ENCODE peak calls at places on chromosomes 5 and 9, in ten cellular contexts. One of them, this sample, is unnamed.

GRCh38 chr5:14125262-14125661 is 17.9 kb upstream of the TRIO start:
- DNase-seq in left cardiac atrium: no peak
- DNase-seq in activated CD4-positive, alpha-beta T cell treated with anti-CD3 and anti-CD28 coated beads, Interleukin-2, amount 50 U/mL, for 1 hour: no peak
- DNase-seq in AG20443: no peak
- DNase-seq in activated CD8-positive, alpha-beta memory T cell treated with anti-CD3 and anti-CD28 coated beads, Interleukin-2, amount 10 ng/mL, durations not matched to agents 7 days and 5 days: no peak
- DNase-seq in germinal center: no peak
- DNase-seq in heart left ventricle: no peak
- DNase-seq in caudate nucleus: no peak
- DNase-seq in HTR-8/SVneo: no peak
- DNase-seq in NCI-H69: no peak
- DNase-seq in this sample: no peak

GRCh38 chr5:129271309-129271708 is 176.8 kb downstream of the ISOC1 start:
- DNase-seq in activated CD8-positive, alpha-beta memory T cell treated with anti-CD3 and anti-CD28 coated beads, Interleukin-2, amount 10 ng/mL, durations not matched to agents 7 days and 5 days: no peak
- DNase-seq in HTR-8/SVneo: no peak
- DNase-seq in caudate nucleus: peak; percentile 1
- DNase-seq in activated CD4-positive, alpha-beta T cell treated with anti-CD3 and anti-CD28 coated beads, Interleukin-2, amount 50 U/mL, for 1 hour: no peak
- DNase-seq in AG20443: no peak
- DNase-seq in NCI-H69: peak; percentile 9
- DNase-seq in left cardiac atrium: no peak
- DNase-seq in germinal center: no peak
- DNase-seq in heart left ventricle: no peak
- DNase-seq in this sample: no peak

GRCh38 chr5:91438871-91439270 is 55.8 kb upstream of the ARRDC3 start:
- DNase-seq in activated CD8-positive, alpha-beta memory T cell treated with anti-CD3 and anti-CD28 coated beads, Interleukin-2, amount 10 ng/mL, durations not matched to agents 7 days and 5 days: no peak
- DNase-seq in NCI-H69: peak; percentile 75
- DNase-seq in germinal center: no peak
- DNase-seq in heart left ventricle: no peak
- DNase-seq in activated CD4-positive, alpha-beta T cell treated with anti-CD3 and anti-CD28 coated beads, Interleukin-2, amount 50 U/mL, for 1 hour: no peak
- DNase-seq in HTR-8/SVneo: no peak
- DNase-seq in AG20443: no peak
- DNase-seq in caudate nucleus: no peak
- DNase-seq in left cardiac atrium: no peak
- DNase-seq in this sample: no peak

GRCh38 chr5:57082441-57083067 is 91.3 kb upstream of the GPBP1 start:
- DNase-seq in left cardiac atrium: no peak
- DNase-seq in heart left ventricle: no peak
- DNase-seq in germinal center: no peak
- DNase-seq in AG20443: no peak
- DNase-seq in NCI-H69: peak; percentile 20
- DNase-seq in caudate nucleus: no peak
- DNase-seq in activated CD4-positive, alpha-beta T cell treated with anti-CD3 and anti-CD28 coated beads, Interleukin-2, amount 50 U/mL, for 1 hour: no peak
- DNase-seq in activated CD8-positive, alpha-beta memory T cell treated with anti-CD3 and anti-CD28 coated beads, Interleukin-2, amount 10 ng/mL, durations not matched to agents 7 days and 5 days: no peak
- DNase-seq in HTR-8/SVneo: peak; percentile 49
- DNase-seq in this sample: peak; percentile 13

GRCh38 chr5:150904479-150905311 is at the start of gene ZNF300:
- DNase-seq in activated CD8-positive, alpha-beta memory T cell treated with anti-CD3 and anti-CD28 coated beads, Interleukin-2, amount 10 ng/mL, durations not matched to agents 7 days and 5 days: peak; percentile 44
- DNase-seq in activated CD4-positive, alpha-beta T cell treated with anti-CD3 and anti-CD28 coated beads, Interleukin-2, amount 50 U/mL, for 1 hour: peak; percentile 23
- DNase-seq in heart left ventricle: peak; percentile 85
- DNase-seq in germinal center: peak; percentile 34
- DNase-seq in NCI-H69: peak; percentile 91
- DNase-seq in AG20443: peak; percentile 96
- DNase-seq in left cardiac atrium: peak; percentile 91
- DNase-seq in caudate nucleus: peak; percentile 93
- DNase-seq in HTR-8/SVneo: peak; percentile 62
- DNase-seq in this sample: peak; percentile 77

GRCh38 chr9:96071245-96072124 is 196.0 kb downstream of the ERCC6L2 start:
- DNase-seq in caudate nucleus: no peak
- DNase-seq in heart left ventricle: no peak
- DNase-seq in activated CD4-positive, alpha-beta T cell treated with anti-CD3 and anti-CD28 coated beads, Interleukin-2, amount 50 U/mL, for 1 hour: peak; percentile 7
- DNase-seq in NCI-H69: peak; percentile 52
- DNase-seq in left cardiac atrium: no peak
- DNase-seq in germinal center: peak; percentile 32
- DNase-seq in HTR-8/SVneo: peak; percentile 45
- DNase-seq in AG20443: peak; percentile 62
- DNase-seq in activated CD8-positive, alpha-beta memory T cell treated with anti-CD3 and anti-CD28 coated beads, Interleukin-2, amount 10 ng/mL, durations not matched to agents 7 days and 5 days: peak; percentile 48
- DNase-seq in this sample: peak; percentile 55

GRCh38 chr9:113940077-113940476 is 64.0 kb downstream of the ZNF618 start:
- DNase-seq in activated CD8-positive, alpha-beta memory T cell treated with anti-CD3 and anti-CD28 coated beads, Interleukin-2, amount 10 ng/mL, durations not matched to agents 7 days and 5 days: no peak
- DNase-seq in NCI-H69: no peak
- DNase-seq in activated CD4-positive, alpha-beta T cell treated with anti-CD3 and anti-CD28 coated beads, Interleukin-2, amount 50 U/mL, for 1 hour: no peak
- DNase-seq in germinal center: no peak
- DNase-seq in HTR-8/SVneo: no peak
- DNase-seq in heart left ventricle: no peak
- DNase-seq in left cardiac atrium: no peak
- DNase-seq in caudate nucleus: no peak
- DNase-seq in AG20443: no peak
- DNase-seq in this sample: no peak

GRCh38 chr5:130034872-130035271 is 130.6 kb downstream of the CHSY3 start:
- DNase-seq in NCI-H69: no peak
- DNase-seq in AG20443: no peak
- DNase-seq in germinal center: no peak
- DNase-seq in activated CD4-positive, alpha-beta T cell treated with anti-CD3 and anti-CD28 coated beads, Interleukin-2, amount 50 U/mL, for 1 hour: no peak
- DNase-seq in caudate nucleus: no peak
- DNase-seq in HTR-8/SVneo: no peak
- DNase-seq in left cardiac atrium: no peak
- DNase-seq in heart left ventricle: no peak
- DNase-seq in activated CD8-positive, alpha-beta memory T cell treated with anti-CD3 and anti-CD28 coated beads, Interleukin-2, amount 10 ng/mL, durations not matched to agents 7 days and 5 days: no peak
- DNase-seq in this sample: no peak

GRCh38 chr9:123445116-123445515 is 89.1 kb downstream of the CRB2 start:
- DNase-seq in left cardiac atrium: no peak
- DNase-seq in AG20443: no peak
- DNase-seq in caudate nucleus: no peak
- DNase-seq in activated CD8-positive, alpha-beta memory T cell treated with anti-CD3 and anti-CD28 coated beads, Interleukin-2, amount 10 ng/mL, durations not matched to agents 7 days and 5 days: no peak
- DNase-seq in HTR-8/SVneo: no peak
- DNase-seq in NCI-H69: no peak
- DNase-seq in activated CD4-positive, alpha-beta T cell treated with anti-CD3 and anti-CD28 coated beads, Interleukin-2, amount 50 U/mL, for 1 hour: no peak
- DNase-seq in germinal center: no peak
- DNase-seq in heart left ventricle: no peak
- DNase-seq in this sample: no peak

GRCh38 chr9:114026335-114026734 is 51.8 kb downstream of the AMBP start:
- DNase-seq in AG20443: no peak
- DNase-seq in caudate nucleus: no peak
- DNase-seq in activated CD8-positive, alpha-beta memory T cell treated with anti-CD3 and anti-CD28 coated beads, Interleukin-2, amount 10 ng/mL, durations not matched to agents 7 days and 5 days: peak; percentile 32
- DNase-seq in left cardiac atrium: no peak
- DNase-seq in germinal center: no peak
- DNase-seq in NCI-H69: no peak
- DNase-seq in heart left ventricle: no peak
- DNase-seq in HTR-8/SVneo: no peak
- DNase-seq in activated CD4-positive, alpha-beta T cell treated with anti-CD3 and anti-CD28 coated beads, Interleukin-2, amount 50 U/mL, for 1 hour: no peak
- DNase-seq in this sample: no peak

GRCh38 chr9:9615086-9615485 is 997.7 kb downstream of the PTPRD start:
- DNase-seq in left cardiac atrium: no peak
- DNase-seq in NCI-H69: no peak
- DNase-seq in germinal center: no peak
- DNase-seq in activated CD8-positive, alpha-beta memory T cell treated with anti-CD3 and anti-CD28 coated beads, Interleukin-2, amount 10 ng/mL, durations not matched to agents 7 days and 5 days: no peak
- DNase-seq in HTR-8/SVneo: no peak
- DNase-seq in activated CD4-positive, alpha-beta T cell treated with anti-CD3 and anti-CD28 coated beads, Interleukin-2, amount 50 U/mL, for 1 hour: no peak
- DNase-seq in AG20443: no peak
- DNase-seq in heart left ventricle: no peak
- DNase-seq in caudate nucleus: no peak
- DNase-seq in this sample: no peak

GRCh38 chr9:93826905-93827544 is 128.1 kb downstream of the BARX1 start:
- DNase-seq in activated CD8-positive, alpha-beta memory T cell treated with anti-CD3 and anti-CD28 coated beads, Interleukin-2, amount 10 ng/mL, durations not matched to agents 7 days and 5 days: peak; percentile 35
- DNase-seq in activated CD4-positive, alpha-beta T cell treated with anti-CD3 and anti-CD28 coated beads, Interleukin-2, amount 50 U/mL, for 1 hour: no peak
- DNase-seq in AG20443: no peak
- DNase-seq in HTR-8/SVneo: no peak
- DNase-seq in germinal center: no peak
- DNase-seq in caudate nucleus: no peak
- DNase-seq in left cardiac atrium: no peak
- DNase-seq in heart left ventricle: no peak
- DNase-seq in NCI-H69: no peak
- DNase-seq in this sample: no peak

GRCh38 chr9:131358438-131359029 is 35.4 kb upstream of the PRRC2B start:
- DNase-seq in heart left ventricle: no peak
- DNase-seq in HTR-8/SVneo: no peak
- DNase-seq in NCI-H69: no peak
- DNase-seq in activated CD8-positive, alpha-beta memory T cell treated with anti-CD3 and anti-CD28 coated beads, Interleukin-2, amount 10 ng/mL, durations not matched to agents 7 days and 5 days: no peak
- DNase-seq in left cardiac atrium: no peak
- DNase-seq in AG20443: no peak
- DNase-seq in caudate nucleus: no peak
- DNase-seq in germinal center: no peak
- DNase-seq in activated CD4-positive, alpha-beta T cell treated with anti-CD3 and anti-CD28 coated beads, Interleukin-2, amount 50 U/mL, for 1 hour: no peak
- DNase-seq in this sample: no peak

GRCh38 chr5:167511276-167511675 is 780.2 kb upstream of the WWC1 start:
- DNase-seq in germinal center: no peak
- DNase-seq in heart left ventricle: no peak
- DNase-seq in AG20443: no peak
- DNase-seq in activated CD4-positive, alpha-beta T cell treated with anti-CD3 and anti-CD28 coated beads, Interleukin-2, amount 50 U/mL, for 1 hour: no peak
- DNase-seq in activated CD8-positive, alpha-beta memory T cell treated with anti-CD3 and anti-CD28 coated beads, Interleukin-2, amount 10 ng/mL, durations not matched to agents 7 days and 5 days: no peak
- DNase-seq in caudate nucleus: no peak
- DNase-seq in NCI-H69: no peak
- DNase-seq in left cardiac atrium: no peak
- DNase-seq in HTR-8/SVneo: no peak
- DNase-seq in this sample: no peak

GRCh38 chr5:172420215-172420934 is 34.0 kb downstream of the SH3PXD2B start:
- DNase-seq in AG20443: peak; percentile 87
- DNase-seq in caudate nucleus: peak; percentile 66
- DNase-seq in left cardiac atrium: peak; percentile 58
- DNase-seq in HTR-8/SVneo: peak; percentile 56
- DNase-seq in heart left ventricle: peak; percentile 61
- DNase-seq in activated CD4-positive, alpha-beta T cell treated with anti-CD3 and anti-CD28 coated beads, Interleukin-2, amount 50 U/mL, for 1 hour: no peak
- DNase-seq in germinal center: peak; percentile 38
- DNase-seq in NCI-H69: no peak
- DNase-seq in activated CD8-positive, alpha-beta memory T cell treated with anti-CD3 and anti-CD28 coated beads, Interleukin-2, amount 10 ng/mL, durations not matched to agents 7 days and 5 days: peak; percentile 46
- DNase-seq in this sample: peak; percentile 56

GRCh38 chr5:10157085-10157669 is 92.5 kb downstream of the ATPSCKMT start:
- DNase-seq in activated CD8-positive, alpha-beta memory T cell treated with anti-CD3 and anti-CD28 coated beads, Interleukin-2, amount 10 ng/mL, durations not matched to agents 7 days and 5 days: no peak
- DNase-seq in caudate nucleus: no peak
- DNase-seq in heart left ventricle: no peak
- DNase-seq in HTR-8/SVneo: no peak
- DNase-seq in NCI-H69: peak; percentile 35
- DNase-seq in left cardiac atrium: no peak
- DNase-seq in germinal center: no peak
- DNase-seq in activated CD4-positive, alpha-beta T cell treated with anti-CD3 and anti-CD28 coated beads, Interleukin-2, amount 50 U/mL, for 1 hour: no peak
- DNase-seq in AG20443: no peak
- DNase-seq in this sample: no peak

GRCh38 chr5:136594416-136594815 is 229.1 kb upstream of the TRPC7 start:
- DNase-seq in caudate nucleus: no peak
- DNase-seq in AG20443: no peak
- DNase-seq in HTR-8/SVneo: no peak
- DNase-seq in germinal center: no peak
- DNase-seq in left cardiac atrium: no peak
- DNase-seq in activated CD4-positive, alpha-beta T cell treated with anti-CD3 and anti-CD28 coated beads, Interleukin-2, amount 50 U/mL, for 1 hour: no peak
- DNase-seq in NCI-H69: no peak
- DNase-seq in heart left ventricle: no peak
- DNase-seq in activated CD8-positive, alpha-beta memory T cell treated with anti-CD3 and anti-CD28 coated beads, Interleukin-2, amount 10 ng/mL, durations not matched to agents 7 days and 5 days: no peak
- DNase-seq in this sample: no peak

GRCh38 chr9:125630436-125630835 is 76.6 kb downstream of the MAPKAP1 start:
- DNase-seq in heart left ventricle: no peak
- DNase-seq in HTR-8/SVneo: no peak
- DNase-seq in AG20443: peak; percentile 30
- DNase-seq in caudate nucleus: no peak
- DNase-seq in left cardiac atrium: no peak
- DNase-seq in activated CD4-positive, alpha-beta T cell treated with anti-CD3 and anti-CD28 coated beads, Interleukin-2, amount 50 U/mL, for 1 hour: no peak
- DNase-seq in NCI-H69: peak; percentile 51
- DNase-seq in germinal center: no peak
- DNase-seq in activated CD8-positive, alpha-beta memory T cell treated with anti-CD3 and anti-CD28 coated beads, Interleukin-2, amount 10 ng/mL, durations not matched to agents 7 days and 5 days: no peak
- DNase-seq in this sample: no peak

GRCh38 chr5:138654281-138654867 is 79.2 kb upstream of the HSPA9 start:
- DNase-seq in germinal center: no peak
- DNase-seq in AG20443: no peak
- DNase-seq in activated CD4-positive, alpha-beta T cell treated with anti-CD3 and anti-CD28 coated beads, Interleukin-2, amount 50 U/mL, for 1 hour: peak; percentile 68
- DNase-seq in NCI-H69: no peak
- DNase-seq in heart left ventricle: no peak
- DNase-seq in left cardiac atrium: no peak
- DNase-seq in HTR-8/SVneo: peak; percentile 67
- DNase-seq in caudate nucleus: no peak
- DNase-seq in activated CD8-positive, alpha-beta memory T cell treated with anti-CD3 and anti-CD28 coated beads, Interleukin-2, amount 10 ng/mL, durations not matched to agents 7 days and 5 days: peak; percentile 79
- DNase-seq in this sample: peak; percentile 41

GRCh38 chr5:81021951-81022687 is 62.0 kb downstream of the RASGRF2 start:
- DNase-seq in NCI-H69: no peak
- DNase-seq in germinal center: no peak
- DNase-seq in heart left ventricle: no peak
- DNase-seq in AG20443: no peak
- DNase-seq in left cardiac atrium: no peak
- DNase-seq in activated CD8-positive, alpha-beta memory T cell treated with anti-CD3 and anti-CD28 coated beads, Interleukin-2, amount 10 ng/mL, durations not matched to agents 7 days and 5 days: no peak
- DNase-seq in caudate nucleus: no peak
- DNase-seq in activated CD4-positive, alpha-beta T cell treated with anti-CD3 and anti-CD28 coated beads, Interleukin-2, amount 50 U/mL, for 1 hour: no peak
- DNase-seq in HTR-8/SVneo: no peak
- DNase-seq in this sample: no peak

GRCh38 chr9:6566409-6567139 is 79.0 kb downstream of the GLDC start:
- DNase-seq in activated CD8-positive, alpha-beta memory T cell treated with anti-CD3 and anti-CD28 coated beads, Interleukin-2, amount 10 ng/mL, durations not matched to agents 7 days and 5 days: peak; percentile 61
- DNase-seq in germinal center: no peak
- DNase-seq in heart left ventricle: no peak
- DNase-seq in NCI-H69: no peak
- DNase-seq in AG20443: peak; percentile 91
- DNase-seq in HTR-8/SVneo: peak; percentile 86
- DNase-seq in activated CD4-positive, alpha-beta T cell treated with anti-CD3 and anti-CD28 coated beads, Interleukin-2, amount 50 U/mL, for 1 hour: no peak
- DNase-seq in left cardiac atrium: peak; percentile 63
- DNase-seq in caudate nucleus: no peak
- DNase-seq in this sample: peak; percentile 86

GRCh38 chr5:132877938-132878337 is 4.5 kb downstream of the LEAP2 start:
- DNase-seq in caudate nucleus: no peak
- DNase-seq in NCI-H69: peak; percentile 35
- DNase-seq in activated CD8-positive, alpha-beta memory T cell treated with anti-CD3 and anti-CD28 coated beads, Interleukin-2, amount 10 ng/mL, durations not matched to agents 7 days and 5 days: no peak
- DNase-seq in heart left ventricle: peak; percentile 55
- DNase-seq in activated CD4-positive, alpha-beta T cell treated with anti-CD3 and anti-CD28 coated beads, Interleukin-2, amount 50 U/mL, for 1 hour: no peak
- DNase-seq in AG20443: peak; percentile 18
- DNase-seq in HTR-8/SVneo: no peak
- DNase-seq in left cardiac atrium: no peak
- DNase-seq in germinal center: no peak
- DNase-seq in this sample: no peak

GRCh38 chr5:132546108-132546507 is 2.8 kb upstream of the IL5 start:
- DNase-seq in germinal center: no peak
- DNase-seq in NCI-H69: no peak
- DNase-seq in left cardiac atrium: no peak
- DNase-seq in heart left ventricle: no peak
- DNase-seq in activated CD4-positive, alpha-beta T cell treated with anti-CD3 and anti-CD28 coated beads, Interleukin-2, amount 50 U/mL, for 1 hour: no peak
- DNase-seq in AG20443: no peak
- DNase-seq in HTR-8/SVneo: no peak
- DNase-seq in activated CD8-positive, alpha-beta memory T cell treated with anti-CD3 and anti-CD28 coated beads, Interleukin-2, amount 10 ng/mL, durations not matched to agents 7 days and 5 days: no peak
- DNase-seq in caudate nucleus: no peak
- DNase-seq in this sample: no peak

GRCh38 chr5:177362102-177362868 is 4.6 kb downstream of the RGS14 start:
- DNase-seq in heart left ventricle: no peak
- DNase-seq in activated CD4-positive, alpha-beta T cell treated with anti-CD3 and anti-CD28 coated beads, Interleukin-2, amount 50 U/mL, for 1 hour: peak; percentile 58
- DNase-seq in caudate nucleus: peak; percentile 76
- DNase-seq in NCI-H69: peak; percentile 49
- DNase-seq in AG20443: no peak
- DNase-seq in activated CD8-positive, alpha-beta memory T cell treated with anti-CD3 and anti-CD28 coated beads, Interleukin-2, amount 10 ng/mL, durations not matched to agents 7 days and 5 days: no peak
- DNase-seq in germinal center: no peak
- DNase-seq in HTR-8/SVneo: no peak
- DNase-seq in left cardiac atrium: no peak
- DNase-seq in this sample: no peak

This sample was measured in hepatic stellate cell.